ENCODE peak calls at places on chromosomes 6 and 20, in ten cellular contexts. J is type B pancreatic cell; A is brain microvascular endothelial cell; Q is stimulated activated CD8-positive, alpha-beta memory T cell treated with anti-CD3 and anti-CD28 coated beads, Interleukin-2, amount 100 ng/mL, for 48 hours; H is IMR-90; N is CD4-positive, alpha-beta T cell; X is HTR-8/SVneo; R is colonic mucosa; D is H9; B is fibroblast of lung. U is an unnamed sample.

GRCh38 chr6:169344651-169345050 is 91.0 kb upstream of the THBS2 start:
- DNase-seq in J (no peak), A (no peak), Q (no peak), H (no peak), N (no peak), X (no peak), R (no peak), D (no peak), B (no peak), U (no peak)

GRCh38 chr6:108661430-108661829 is 100.7 kb downstream of the FOXO3 start:
- DNase-seq in J (no peak), A (peak; percentile 47), Q (no peak), H (peak; percentile 82), N (no peak), X (no peak), R (no peak), D (no peak), B (peak; percentile 52), U (no peak)

GRCh38 chr6:145829950-145830349 is 15.4 kb upstream of the FBXO30 start:
- DNase-seq in J (no peak), A (no peak), Q (no peak), H (peak; percentile 19), N (no peak), X (no peak), R (no peak), D (no peak), B (no peak), U (no peak)

GRCh38 chr20:45340236-45340847 is 7.9 kb downstream of the SDC4 start:
- DNase-seq in J (no peak), A (no peak), Q (no peak), H (no peak), N (no peak), X (no peak), R (no peak), D (no peak), B (no peak), U (peak; percentile 84)

GRCh38 chr20:59149678-59150504 is 13.7 kb upstream of the ZNF831 start:
- DNase-seq in J (no peak), A (no peak), Q (peak; percentile 43), H (no peak), N (peak; percentile 66), X (no peak), R (no peak), D (no peak), B (no peak), U (no peak)

GRCh38 chr6:63689421-63689820 is 53.8 kb downstream of the PHF3 start:
- DNase-seq in J (no peak), A (no peak), Q (no peak), H (no peak), N (no peak), X (no peak), R (no peak), D (no peak), B (no peak), U (no peak)

GRCh38 chr6:28336284-28337024 is 506 bp upstream of the ZSCAN31 start:
- DNase-seq in J (no peak), A (peak; percentile 29), Q (no peak), H (peak; percentile 31), N (no peak), X (no peak), R (peak; percentile 65), D (no peak), B (peak; percentile 72), U (no peak)

GRCh38 chr6:16154904-16155303 is 26.0 kb downstream of the MYLIP start:
- DNase-seq in J (no peak), A (peak; percentile 59), Q (no peak), H (peak; percentile 73), N (no peak), X (no peak), R (no peak), D (no peak), B (peak; percentile 89), U (no peak)

GRCh38 chr6:140052757-140053729 is 678.6 kb upstream of the CITED2 start:
- DNase-seq in J (no peak), A (peak; percentile 51), Q (no peak), H (peak; percentile 59), N (no peak), X (no peak), R (no peak), D (no peak), B (peak; percentile 46), U (no peak)

GRCh38 chr20:36796868-36797267 is 23.3 kb upstream of the DSN1 start:
- DNase-seq in J (no peak), A (no peak), Q (no peak), H (no peak), N (no peak), X (no peak), R (no peak), D (no peak), B (no peak), U (no peak)

GRCh38 chr6:111552241-111552744 is 53.4 kb downstream of the TRAF3IP2 start:
- DNase-seq in J (peak; percentile 78), A (peak; percentile 91), Q (no peak), H (peak; percentile 98), N (no peak), X (peak; percentile 81), R (peak; percentile 60), D (peak; percentile 66), B (peak; percentile 98), U (peak; percentile 71)

GRCh38 chr6:121216928-121217327 is 117.4 kb downstream of the TBC1D32 start:
- DNase-seq in J (no peak), A (peak; percentile 9), Q (no peak), H (peak; percentile 58), N (no peak), X (no peak), R (no peak), D (no peak), B (peak; percentile 53), U (no peak)

GRCh38 chr6:13575377-13575775 is 975 bp downstream of the SIRT5 start:
- DNase-seq in J (no peak), A (no peak), Q (no peak), H (no peak), N (no peak), X (no peak), R (no peak), D (no peak), B (no peak), U (no peak)

GRCh38 chr6:24205020-24205492 is 79.0 kb downstream of the NRSN1 start:
- DNase-seq in J (no peak), A (peak; percentile 41), Q (no peak), H (peak; percentile 38), N (no peak), X (peak; percentile 14), R (peak; percentile 21), D (no peak), B (peak; percentile 24), U (no peak)

GRCh38 chr20:38094373-38094775 is 60.8 kb downstream of the RPRD1B start:
- DNase-seq in J (no peak), A (peak; percentile 81), Q (no peak), H (peak; percentile 85), N (no peak), X (peak; percentile 76), R (no peak), D (no peak), B (peak; percentile 69), U (no peak)

GRCh38 chr6:13593103-13593502 is 18.7 kb downstream of the SIRT5 start:
- DNase-seq in J (no peak), A (no peak), Q (no peak), H (no peak), N (no peak), X (no peak), R (no peak), D (no peak), B (peak; percentile 18), U (no peak)

GRCh38 chr6:29647927-29648642 is 8.8 kb upstream of the MOG start:
- DNase-seq in J (no peak), A (peak; percentile 21), Q (no peak), H (peak; percentile 50), N (no peak), X (no peak), R (no peak), D (no peak), B (peak; percentile 23), U (no peak)

GRCh38 chr6:91340998-91341397 is 754.1 kb upstream of the MAP3K7 start:
- DNase-seq in J (no peak), A (no peak), Q (no peak), H (no peak), N (no peak), X (no peak), R (no peak), D (no peak), B (no peak), U (no peak)

GRCh38 chr6:68975064-68975463 is 340.0 kb downstream of the ADGRB3 start:
- DNase-seq in J (no peak), A (peak; percentile 7), Q (no peak), H (no peak), N (no peak), X (no peak), R (no peak), D (peak; percentile 34), B (peak; percentile 14), U (no peak)

GRCh38 chr6:21441386-21441785 is 152.2 kb upstream of the SOX4 start:
- DNase-seq in J (no peak), A (peak; percentile 63), Q (no peak), H (peak; percentile 7), N (no peak), X (no peak), R (no peak), D (no peak), B (peak; percentile 63), U (no peak)

GRCh38 chr6:71478834-71479541 is 190.4 kb downstream of the OGFRL1 start:
- DNase-seq in J (no peak), A (peak; percentile 79), Q (no peak), H (peak; percentile 94), N (no peak), X (peak; percentile 58), R (no peak), D (no peak), B (peak; percentile 98), U (no peak)